ENCODE peak calls at places on chromosome 18, in five cellular contexts. G is IMR-90, F is Calu3, A is AG04449, D is tibial nerve. R is an unnamed sample.

GRCh38 chr18:76456018-76456750 is 38.9 kb downstream of the ZNF516 start:
- DNase-seq in F (no peak), G (no peak), D (no peak), A (no peak), R (no peak)

GRCh38 chr18:3720818-3721545 is 271.0 kb downstream of the TGIF1 start:
- DNase-seq in D (no peak), G (no peak), A (no peak), F (no peak), R (no peak)

GRCh38 chr18:70620837-70621612 is 332.2 kb downstream of the SOCS6 start:
- DNase-seq in A (no peak), D (no peak), G (no peak), F (no peak), R (no peak)

GRCh38 chr18:79605481-79605880 is 74.1 kb upstream of the CTDP1 start:
- DNase-seq in D (no peak), F (no peak), A (no peak), G (no peak), R (no peak)

GRCh38 chr18:59631583-59632181 is 65.5 kb downstream of the CCBE1 start:
- DNase-seq in G (peak), A (no peak), D (no peak), F (peak), R (no peak)

GRCh38 chr18:31489311-31489710 is 8.7 kb upstream of the DSG2 start:
- DNase-seq in A (no peak), G (no peak), D (no peak), F (no peak), R (no peak)

GRCh38 chr18:50178601-50179000 is 16.3 kb downstream of the MYO5B start:
- DNase-seq in G (no peak), F (no peak), D (no peak), A (no peak), R (no peak)

GRCh38 chr18:57131782-57132181 is 15.1 kb upstream of the BOD1L2 start:
- DNase-seq in F (no peak), D (no peak), G (no peak), A (no peak), R (no peak)

DNA sequence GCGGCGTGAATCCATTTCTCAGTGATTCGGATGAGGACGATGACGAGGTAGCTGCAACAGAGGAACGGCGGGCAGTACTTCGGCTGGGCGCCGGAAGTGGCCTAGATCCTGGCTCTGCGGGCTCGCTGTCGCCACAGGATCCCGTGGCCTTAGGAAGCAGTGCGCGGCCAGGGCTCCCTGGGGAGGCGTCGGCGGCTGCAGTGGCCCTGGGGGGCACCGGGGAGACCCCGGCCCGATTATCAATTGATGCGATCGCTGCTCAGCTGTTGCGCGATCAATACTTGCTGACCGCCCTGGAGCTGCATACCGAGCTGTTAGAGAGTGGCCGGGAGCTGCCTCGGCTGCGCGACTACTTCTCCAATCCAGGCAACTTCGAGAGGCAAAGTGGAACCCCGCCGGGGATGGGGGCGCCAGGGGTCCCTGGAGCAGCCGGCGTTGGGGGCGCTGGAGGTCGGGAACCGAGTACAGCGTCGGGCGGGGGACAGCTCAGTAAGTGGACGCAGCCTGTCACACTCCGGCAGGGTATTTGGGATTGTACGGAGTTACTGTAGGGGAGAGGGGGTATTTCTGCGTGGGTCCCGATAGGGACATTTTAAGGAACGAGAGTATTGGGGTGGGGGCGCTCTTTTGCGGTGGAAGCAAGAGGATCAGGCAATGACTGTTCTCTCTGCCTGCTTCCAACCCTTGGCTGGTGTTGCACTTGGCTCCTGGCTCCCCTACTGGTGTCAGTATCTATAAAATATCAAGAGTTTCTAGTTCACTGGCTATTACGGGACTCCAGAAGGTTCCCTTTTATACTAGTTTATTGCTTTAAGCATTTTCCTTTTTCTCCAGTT is 706 bp downstream of the RELCH start:
- DNase-seq in A (no peak), D (peak), G (peak), F (peak), R (no peak)
- TF ChIP-seq CTCF in A (no peak), D (no peak), G (peak), F (no peak), R (no peak)

GRCh38 chr18:12278153-12278764 is 24.1 kb downstream of the CIDEA start:
- DNase-seq in D (no peak), F (peak), A (no peak), G (peak), R (no peak)
- TF ChIP-seq CTCF in D (no peak), F (no peak), A (peak), G (peak), R (no peak)

GRCh38 chr18:9671214-9671613 is 36.9 kb upstream of the RAB31 start:
- DNase-seq in D (no peak), G (no peak), F (no peak), A (no peak), R (no peak)

GRCh38 chr18:9679125-9679524 is 29.0 kb upstream of the RAB31 start:
- DNase-seq in F (no peak), A (no peak), D (no peak), G (no peak), R (no peak)

GRCh38 chr18:9669016-9669415 is 39.1 kb upstream of the RAB31 start:
- DNase-seq in A (no peak), D (no peak), G (no peak), F (no peak), R (no peak)

DNA sequence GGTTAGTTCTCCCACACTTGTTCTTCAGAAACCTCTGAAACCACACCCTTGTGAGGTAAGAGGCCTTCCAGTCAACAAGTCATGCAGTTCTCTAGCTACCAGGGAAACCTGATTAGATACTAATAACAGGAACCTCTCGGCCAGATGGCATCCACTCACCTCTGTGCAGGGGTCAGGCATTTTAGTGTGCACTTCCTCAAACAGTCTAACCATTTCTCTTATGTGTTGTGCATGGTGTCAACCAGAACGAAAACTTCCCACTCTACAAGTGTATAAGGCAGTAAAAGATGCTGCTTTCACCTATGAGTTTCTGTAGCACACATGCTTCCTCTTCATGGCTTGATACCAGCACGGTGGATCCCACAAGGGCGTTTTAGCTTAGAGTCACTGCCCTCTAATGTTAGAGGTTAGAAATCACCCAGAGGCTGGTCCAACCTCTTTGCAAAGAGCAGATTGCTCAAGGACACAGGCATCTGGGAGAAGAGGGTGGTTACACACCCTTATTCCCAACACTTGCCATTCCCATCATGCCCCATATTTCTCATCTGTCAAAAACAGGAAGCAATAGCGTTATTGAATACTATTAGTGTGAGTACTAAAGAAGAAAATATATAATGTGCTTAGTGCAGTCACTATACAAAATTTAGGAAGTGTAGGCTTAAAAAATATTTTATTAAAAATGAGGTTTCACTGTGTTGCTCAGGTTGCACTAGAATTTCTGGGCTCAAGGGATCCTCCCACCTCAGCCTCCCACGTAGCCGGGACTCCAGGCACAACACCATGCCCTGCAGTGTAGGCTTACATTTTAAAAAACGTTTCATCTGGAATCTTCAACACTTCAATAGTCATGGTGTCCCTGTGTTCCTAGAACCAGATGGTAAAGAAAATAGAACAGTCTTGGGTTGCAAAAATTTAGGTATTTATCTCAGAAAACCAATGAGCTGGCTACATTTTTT is 34.5 kb upstream of the RAB31 start:
- DNase-seq in D (peak), A (no peak), G (peak), F (peak), R (peak)
- TF ChIP-seq CTCF in D (no peak), A (peak), G (peak), F (no peak), R (peak)

GRCh38 chr18:22174341-22175148 is 5.2 kb downstream of the GATA6 start:
- DNase-seq in D (no peak), A (no peak), G (no peak), F (no peak), R (no peak)
- TF ChIP-seq CTCF in D (no peak), A (no peak), G (no peak), F (no peak), R (no peak)

GRCh38 chr18:47283476-47283875 is 32.0 kb upstream of the SKOR2 start:
- DNase-seq in D (no peak), F (peak), A (no peak), G (peak), R (no peak)
- TF ChIP-seq CTCF in D (no peak), F (peak), A (peak), G (peak), R (peak)

DNA sequence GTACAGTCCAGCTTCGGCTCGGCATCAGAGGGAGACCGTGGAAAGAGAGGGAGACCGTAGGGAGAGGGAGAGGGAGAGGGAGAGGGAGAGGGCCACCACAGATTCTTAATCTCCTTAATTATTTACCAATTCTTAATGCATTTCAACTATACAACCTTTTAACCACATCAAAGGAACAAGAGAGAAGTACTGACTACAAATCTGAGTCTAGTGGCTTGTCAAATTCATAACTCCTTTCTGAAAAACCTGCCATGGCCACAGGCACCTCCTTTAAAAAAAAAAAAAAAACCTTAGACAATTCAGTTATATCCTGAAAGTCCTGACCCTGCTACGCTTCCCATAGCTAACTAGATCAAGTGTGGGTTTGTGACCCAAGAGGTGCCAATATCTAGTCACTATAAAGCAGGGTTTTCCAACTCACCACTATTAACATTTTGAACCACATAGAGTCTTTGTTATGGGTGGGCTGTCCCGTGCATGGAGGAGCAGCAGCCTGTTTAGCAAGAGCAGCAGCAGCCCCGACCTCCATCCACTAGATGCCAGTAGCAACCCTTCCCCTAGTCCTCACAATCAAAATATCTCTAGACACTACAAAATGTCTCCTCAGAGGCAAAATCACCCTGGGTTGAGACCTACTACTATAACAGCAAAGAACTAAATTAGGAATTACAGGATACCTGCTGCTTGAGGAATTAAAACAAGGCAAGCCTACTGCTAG is 6.8 kb downstream of the ESCO1 start:
- DNase-seq in F (no peak), G (no peak), D (no peak), A (no peak), R (no peak)
- TF ChIP-seq CTCF in F (no peak), G (no peak), D (no peak), A (no peak), R (no peak)

GRCh38 chr18:40841473-40841872 is 1113.6 kb upstream of the PIK3C3 start:
- DNase-seq in D (no peak), A (peak), G (peak), F (no peak), R (no peak)
- TF ChIP-seq CTCF in D (no peak), A (no peak), G (no peak), F (no peak), R (no peak)

GRCh38 chr18:46398625-46399024 is 258.4 kb downstream of the LOXHD1 start:
- DNase-seq in D (no peak), A (no peak), F (no peak), G (no peak), R (no peak)
- TF ChIP-seq CTCF in D (no peak), A (no peak), F (no peak), G (no peak), R (no peak)

GRCh38 chr18:77709107-77709506 is 459.5 kb downstream of the GALR1 start:
- DNase-seq in A (no peak), D (no peak), F (no peak), G (no peak), R (no peak)

GRCh38 chr18:77714716-77715115 is 465.1 kb downstream of the GALR1 start:
- DNase-seq in F (no peak), D (no peak), G (no peak), A (no peak), R (no peak)

GRCh38 chr18:77716282-77716681 is 466.6 kb downstream of the GALR1 start:
- DNase-seq in F (no peak), D (no peak), G (no peak), A (no peak), R (no peak)

GRCh38 chr18:77705301-77705700 is 455.7 kb downstream of the GALR1 start:
- DNase-seq in G (no peak), A (no peak), D (no peak), F (no peak), R (no peak)

DNA sequence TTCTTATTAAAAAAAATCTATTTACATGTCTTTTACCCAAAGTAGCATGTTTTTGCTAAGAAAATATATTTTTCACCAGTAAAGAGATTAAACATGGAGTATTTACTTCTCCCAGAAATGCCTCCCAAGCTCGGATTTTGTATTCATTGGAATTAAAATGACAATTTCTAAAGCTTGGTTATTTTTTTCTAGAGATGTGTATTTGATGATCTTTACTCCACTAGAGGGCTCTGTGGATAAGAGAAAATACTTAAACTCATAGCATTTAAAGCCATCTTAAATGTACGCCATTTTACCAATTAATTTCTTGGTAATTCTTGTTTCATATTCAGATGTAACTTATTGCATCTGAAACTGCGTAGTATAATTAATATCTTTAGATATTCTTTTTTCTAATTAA is 461.4 kb downstream of the GALR1 start:
- DNase-seq in D (no peak), G (no peak), A (no peak), F (no peak), R (no peak)
- TF ChIP-seq CTCF in D (no peak), G (peak), A (no peak), F (no peak), R (no peak)

R was measured in AG09319.